ENCODE peak calls at places on chromosomes 1 and 21, in four cellular contexts. W, B, F and K are unnamed samples.
A peak's percentile ranks its signal among the peaks of the same experiment; 100 is the strongest.

GRCh38 chr21:20875741-20876140 is 122.5 kb upstream of the NCAM2 start:
- DNase-seq in W (no peak), B (no peak), F (no peak), K (no peak)

GRCh38 chr1:5664906-5665875 is 327.0 kb downstream of the NPHP4 start:
- DNase-seq in W (no peak), B (no peak), F (peak; percentile 30), K (no peak)

GRCh38 chr21:36099000-36099399 is 29.2 kb downstream of the CBR1 start:
- DNase-seq in W (no peak), B (no peak), F (no peak), K (no peak)

GRCh38 chr1:85273397-85273796 is 3.0 kb downstream of the BCL10 start:
- DNase-seq in W (no peak), B (no peak), F (no peak), K (no peak)

GRCh38 chr1:86774305-86775304 is 70.2 kb downstream of the SH3GLB1 start:
- DNase-seq in W (peak; percentile 96), B (peak; percentile 36), F (peak; percentile 62), K (peak; percentile 93)

GRCh38 chr1:72007312-72007711 is 275.0 kb downstream of the NEGR1 start:
- DNase-seq in W (no peak), B (no peak), F (no peak), K (no peak)

GRCh38 chr1:50921029-50921428 is 39.0 kb downstream of the FAF1 start:
- DNase-seq in W (no peak), B (no peak), F (no peak), K (no peak)

GRCh38 chr1:8155528-8156186 is 129.5 kb upstream of the ERRFI1 start:
- DNase-seq in W (peak; percentile 73), B (no peak), F (no peak), K (no peak)

GRCh38 chr1:183061194-183061593 is 38.0 kb downstream of the LAMC1 start:
- DNase-seq in W (peak; percentile 53), B (no peak), F (no peak), K (no peak)

GRCh38 chr1:192477630-192478029 is 97.9 kb upstream of the RGS1 start:
- DNase-seq in W (peak; percentile 74), B (no peak), F (no peak), K (no peak)

GRCh38 chr1:113980120-113980519 is 846 bp downstream of the OLFML3 start:
- DNase-seq in W (peak; percentile 59), B (no peak), F (peak; percentile 56), K (no peak)

GRCh38 chr1:28329395-28330153 is 734 bp downstream of the MED18 start:
- DNase-seq in W (peak; percentile 38), B (no peak), F (peak; percentile 62), K (peak; percentile 48)

GRCh38 chr1:164673584-164674214 is 114.7 kb downstream of the PBX1 start:
- DNase-seq in W (no peak), B (no peak), F (no peak), K (no peak)

GRCh38 chr1:20409017-20409416 is 77.0 kb downstream of the CAMK2N1 start:
- DNase-seq in W (no peak), B (no peak), F (no peak), K (no peak)

GRCh38 chr1:86858524-86859261 is 55.2 kb downstream of the SELENOF start:
- DNase-seq in W (no peak), B (no peak), F (no peak), K (no peak)

GRCh38 chr1:94528826-94529225 is 12.7 kb downstream of the F3 start:
- DNase-seq in W (no peak), B (no peak), F (no peak), K (no peak)

GRCh38 chr1:94529416-94529815 is 12.1 kb downstream of the F3 start:
- DNase-seq in W (no peak), B (no peak), F (no peak), K (no peak)

GRCh38 chr1:94531664-94532063 is 9.9 kb downstream of the F3 start:
- DNase-seq in W (no peak), B (no peak), F (no peak), K (no peak)

GRCh38 chr1:94530373-94530878 is 11.1 kb downstream of the F3 start:
- DNase-seq in W (no peak), B (no peak), F (no peak), K (no peak)

DNA sequence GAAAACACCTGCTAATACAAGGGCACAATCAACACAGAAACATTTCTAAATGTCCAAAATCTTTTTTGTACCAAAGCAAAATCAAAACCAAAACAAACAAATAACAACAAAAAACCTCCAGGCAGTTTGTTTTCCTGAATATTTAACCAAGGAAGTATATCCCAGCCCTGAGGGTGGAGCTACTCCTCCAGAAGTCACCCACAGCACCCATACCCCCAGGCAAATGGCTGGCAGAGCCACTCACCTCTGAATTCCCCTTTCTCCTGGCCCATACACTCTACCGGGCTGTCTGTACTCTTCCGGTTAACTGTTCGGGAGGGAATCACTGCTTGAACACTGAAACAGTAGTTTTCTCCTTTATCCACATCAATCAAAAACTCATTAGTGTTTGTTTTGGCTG is 9.5 kb downstream of the F3 start:
- DNase-seq in W (no peak), B (no peak), F (no peak), K (no peak)
- TF ChIP-seq CTCF in W (peak; percentile 6), B (no peak), F (no peak), K (no peak)

DNA sequence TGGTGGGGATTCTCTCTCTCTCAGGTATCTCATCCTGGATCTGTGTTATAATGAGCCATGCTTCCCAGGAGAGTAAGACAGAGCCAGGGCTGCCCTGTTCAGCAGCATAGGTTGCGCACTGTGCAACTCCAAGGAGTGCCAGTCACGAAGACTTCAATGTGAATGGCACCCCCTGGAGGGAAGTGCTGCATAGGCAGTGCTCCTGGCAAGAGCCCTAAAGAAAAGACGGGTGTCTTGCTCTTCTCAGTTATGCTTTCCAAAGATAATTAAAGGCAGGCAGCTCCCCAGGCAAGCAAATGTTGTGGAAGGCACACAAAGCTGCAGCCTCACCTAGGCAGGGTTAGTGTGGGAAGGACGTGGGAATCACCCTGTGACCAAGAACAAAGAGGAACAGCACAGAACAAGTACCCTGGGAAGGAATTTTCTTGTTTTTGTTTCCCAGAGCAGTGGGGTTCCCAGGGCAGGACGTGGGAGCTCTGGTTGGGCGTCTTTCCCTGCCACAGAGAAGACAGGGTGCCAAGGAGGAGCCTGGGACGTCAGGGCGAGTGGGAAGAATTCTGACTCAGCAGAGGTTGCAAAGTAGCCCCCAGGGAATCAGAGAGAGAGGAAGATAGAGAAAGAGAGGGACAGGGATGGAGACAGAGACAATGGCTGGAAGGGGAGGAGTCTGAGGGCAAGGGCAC is 120.9 kb downstream of the KCNN3 start:
- DNase-seq in W (peak; percentile 45), B (no peak), F (no peak), K (no peak)
- TF ChIP-seq CTCF in W (peak; percentile 47), B (no peak), F (no peak), K (peak; percentile 18)

DNA sequence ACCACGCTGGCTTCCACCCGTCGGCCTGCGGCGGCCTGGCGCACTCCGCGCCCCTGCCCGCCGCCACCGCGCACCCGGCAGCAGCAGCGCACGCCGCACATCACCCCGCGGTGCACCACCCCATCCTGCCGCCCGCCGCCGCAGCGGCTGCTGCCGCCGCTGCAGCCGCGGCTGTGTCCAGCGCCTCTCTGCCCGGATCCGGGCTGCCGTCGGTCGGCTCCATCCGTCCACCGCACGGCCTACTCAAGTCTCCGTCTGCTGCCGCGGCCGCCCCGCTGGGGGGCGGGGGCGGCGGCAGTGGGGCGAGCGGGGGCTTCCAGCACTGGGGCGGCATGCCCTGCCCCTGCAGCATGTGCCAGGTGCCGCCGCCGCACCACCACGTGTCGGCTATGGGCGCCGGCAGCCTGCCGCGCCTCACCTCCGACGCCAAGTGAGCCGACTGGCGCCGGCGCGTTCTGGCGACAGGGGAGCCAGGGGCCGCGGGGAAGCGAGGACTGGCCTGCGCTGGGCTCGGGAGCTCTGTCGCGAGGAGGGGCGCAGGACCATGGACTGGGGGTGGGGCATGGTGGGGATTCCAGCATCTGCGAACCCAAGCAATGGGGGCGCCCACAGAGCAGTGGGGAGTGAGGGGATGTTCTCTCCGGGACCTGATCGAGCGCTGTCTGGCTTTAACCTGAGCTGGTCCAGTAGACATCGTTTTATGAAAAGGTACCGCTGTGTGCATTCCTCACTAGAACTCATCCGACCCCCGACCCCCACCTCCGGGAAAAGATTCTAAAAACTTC is 1.9 kb downstream of the OLIG2 start:
- DNase-seq in W (no peak), B (no peak), F (no peak), K (no peak)
- TF ChIP-seq CTCF in W (no peak), B (no peak), F (no peak), K (no peak)

GRCh38 chr1:217718873-217719272 is 87.7 kb downstream of the SPATA17 start:
- DNase-seq in W (peak; percentile 1), B (no peak), F (no peak), K (no peak)

GRCh38 chr1:217717959-217718358 is 86.8 kb downstream of the SPATA17 start:
- DNase-seq in W (no peak), B (no peak), F (no peak), K (no peak)

GRCh38 chr1:217721692-217722091 is 90.5 kb downstream of the SPATA17 start:
- DNase-seq in W (no peak), B (no peak), F (no peak), K (no peak)
- TF ChIP-seq CTCF in W (no peak), B (no peak), F (no peak), K (no peak)

DNA sequence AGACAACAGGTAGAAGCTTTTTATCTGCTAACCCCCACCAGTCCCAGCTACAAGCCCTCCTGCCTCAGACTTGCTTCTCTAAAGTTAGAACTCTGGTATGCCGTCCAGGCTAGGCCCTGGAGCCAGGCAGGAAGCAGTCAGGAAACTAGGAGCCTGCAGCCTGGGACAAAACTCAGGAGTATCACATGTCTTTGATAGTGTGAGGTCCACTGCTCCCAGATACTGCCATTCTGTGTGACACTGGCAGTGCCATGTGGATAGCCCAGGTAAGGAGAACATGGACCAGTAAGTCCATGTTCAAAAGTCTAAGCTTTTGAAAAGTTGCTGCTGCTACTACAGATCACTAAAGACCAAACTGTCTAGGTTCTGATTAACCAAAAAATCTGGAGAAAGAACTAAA is 45.4 kb downstream of the NPHS2 start:
- DNase-seq in W (no peak), B (no peak), F (no peak), K (no peak)
- TF ChIP-seq CTCF in W (no peak), B (no peak), F (no peak), K (no peak)

DNA sequence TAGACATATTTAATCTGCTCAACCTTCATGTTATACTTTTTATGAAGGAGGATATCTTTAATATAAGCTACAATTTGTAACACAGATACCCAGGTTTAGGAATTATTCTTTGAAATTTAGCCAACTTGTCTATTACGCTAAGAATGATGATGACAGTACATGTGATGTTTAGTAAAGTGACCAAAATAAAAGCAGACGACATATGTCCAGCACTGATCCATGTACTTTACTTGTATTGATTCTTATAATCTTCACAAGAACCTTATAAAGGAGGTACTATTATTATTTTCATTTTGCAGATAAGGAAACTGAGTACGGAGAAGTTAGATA is 37.2 kb upstream of the ATG4C start:
- DNase-seq in W (no peak), B (no peak), F (no peak), K (no peak)
- TF ChIP-seq CTCF in W (no peak), B (no peak), F (no peak), K (peak; percentile 29)

GRCh38 chr1:216739771-216740170 is 16.5 kb upstream of the ESRRG start:
- DNase-seq in W (no peak), B (no peak), F (no peak), K (no peak)

GRCh38 chr1:216740334-216740733 is 17.1 kb upstream of the ESRRG start:
- DNase-seq in W (no peak), B (no peak), F (no peak), K (no peak)

DNA sequence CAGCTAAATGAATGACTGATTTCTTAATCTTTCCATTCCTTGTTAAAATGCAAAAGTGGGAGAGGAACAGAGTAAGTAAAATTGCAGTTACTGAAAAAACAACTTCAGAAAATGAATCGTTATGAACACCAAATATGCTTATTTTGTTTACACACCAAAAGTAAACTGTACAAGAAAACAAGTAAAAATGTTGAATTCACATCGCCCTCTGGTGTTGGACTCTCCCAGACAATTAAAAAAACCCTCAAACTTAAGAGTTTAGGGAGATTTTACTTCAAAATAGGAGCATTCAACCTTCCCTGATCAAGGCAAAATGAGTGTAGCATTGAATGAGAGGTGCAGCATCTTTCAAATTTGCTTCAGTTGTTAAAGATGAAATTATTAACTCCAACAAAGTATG is 19.4 kb upstream of the ESRRG start:
- DNase-seq in W (peak; percentile 28), B (no peak), F (no peak), K (no peak)
- TF ChIP-seq CTCF in W (peak; percentile 41), B (no peak), F (no peak), K (no peak)